ENCODE peak calls at places on chromosomes 16 and 17, in eight cellular contexts. A, X, Y, U, B, S, O and W are unnamed samples.

GRCh38 chr17:45129426-45129939 is 2.8 kb downstream of the PLCD3 start:
- DNase-seq in A (no peak), X (no peak), Y (no peak), B (peak), S (no peak), U (no peak), O (no peak), W (no peak)

GRCh38 chr17:78705071-78705470 is 77.0 kb downstream of the CYTH1 start:
- DNase-seq in A (no peak), O (no peak), U (no peak), X (no peak), S (no peak), Y (no peak), B (peak), W (no peak)

GRCh38 chr16:88782454-88783390 is 2.3 kb downstream of the PIEZO1 start:
- DNase-seq in X (no peak), U (no peak), A (no peak), B (no peak), O (no peak), Y (peak), S (no peak), W (peak)

GRCh38 chr17:60971515-60972369 is 294.1 kb downstream of the BCAS3 start:
- DNase-seq in O (peak), X (peak), A (no peak), S (peak), Y (peak), B (no peak), U (peak), W (peak)

GRCh38 chr17:50961282-50962220 is 95.4 kb upstream of the TOB1 start:
- DNase-seq in S (no peak), U (no peak), O (no peak), B (no peak), A (no peak), Y (no peak), X (no peak), W (no peak)

GRCh38 chr16:31382485-31383161 is 10.5 kb upstream of the ITGAD start:
- DNase-seq in S (no peak), Y (peak), U (no peak), X (peak), B (peak), O (peak), A (peak), W (peak)

GRCh38 chr17:80891096-80892018 is 100.3 kb upstream of the CHMP6 start:
- DNase-seq in O (no peak), Y (no peak), X (no peak), B (no peak), U (no peak), S (peak), A (peak), W (no peak)

GRCh38 chr17:49646391-49647255 is 31.3 kb downstream of the SPOP start:
- DNase-seq in Y (peak), S (no peak), U (no peak), B (no peak), O (no peak), X (no peak), A (no peak), W (no peak)

GRCh38 chr16:78866556-78866955 is 734.0 kb downstream of the MAF start:
- DNase-seq in U (peak), Y (no peak), S (no peak), B (peak), A (no peak), X (no peak), O (no peak), W (no peak)

GRCh38 chr16:29962344-29962994 is 590 bp downstream of the TMEM219 start:
- DNase-seq in S (no peak), X (peak), U (no peak), Y (no peak), B (no peak), O (no peak), A (peak), W (peak)